ENCODE peak calls at places on chromosome 6, in five cellular contexts. X is IMR-90, T is A549, M is K562, C is GM12878. R is an unnamed sample.

GRCh38 chr6:80179691-80180090 is 73.2 kb downstream of the BCKDHB start:
- DNase-seq in X (peak), T (peak), M (no peak), C (no peak), R (no peak)

GRCh38 chr6:42136508-42137191 is 5.8 kb downstream of the C6orf132 start:
- DNase-seq in X (peak), T (peak), M (peak), C (peak), R (peak)

GRCh38 chr6:130958468-130958867 is 104.6 kb downstream of the EPB41L2 start:
- DNase-seq in X (peak), T (no peak), M (no peak), C (no peak), R (no peak)

GRCh38 chr6:3825851-3826581 is 23.2 kb upstream of the FAM50B start:
- DNase-seq in X (peak), T (peak), M (no peak), C (no peak), R (peak)

GRCh38 chr6:12590901-12591300 is 125.7 kb upstream of the PHACTR1 start:
- DNase-seq in X (no peak), T (no peak), M (no peak), C (no peak), R (no peak)

GRCh38 chr6:160960067-160960466 is 31.5 kb upstream of the MAP3K4 start:
- DNase-seq in X (no peak), T (no peak), M (no peak), C (no peak), R (no peak)

GRCh38 chr6:3620389-3620788 is 131.1 kb downstream of the PXDC1 start:
- DNase-seq in X (no peak), T (no peak), M (no peak), C (no peak), R (no peak)

GRCh38 chr6:328184-328670 is 35.9 kb downstream of the DUSP22 start:
- DNase-seq in X (peak), T (no peak), M (no peak), C (peak), R (no peak)

GRCh38 chr6:53152576-53152975 is 3.9 kb upstream of the GCM1 start:
- DNase-seq in X (no peak), T (no peak), M (no peak), C (no peak), R (no peak)

GRCh38 chr6:82410151-82410621 is 46.6 kb downstream of the TPBG start:
- DNase-seq in X (peak), T (no peak), M (no peak), C (no peak), R (no peak)

GRCh38 chr6:131909408-131910218 is 41.6 kb downstream of the CCN2 start:
- DNase-seq in X (peak), T (peak), M (peak), C (no peak), R (peak)

GRCh38 chr6:167856999-167857660 is 30.4 kb downstream of the AFDN start:
- DNase-seq in X (peak), T (no peak), M (peak), C (peak), R (no peak)

GRCh38 chr6:13872681-13873080 is 52.1 kb upstream of the RNF182 start:
- DNase-seq in X (no peak), T (no peak), M (no peak), C (no peak), R (no peak)

GRCh38 chr6:168678588-168678987 is 237.6 kb downstream of the SMOC2 start:
- DNase-seq in X (no peak), T (no peak), M (no peak), C (no peak), R (no peak)

GRCh38 chr6:7042056-7042653 is 65.6 kb upstream of the RREB1 start:
- DNase-seq in X (no peak), T (no peak), M (peak), C (no peak), R (no peak)

GRCh38 chr6:52650946-52651345 is 20.0 kb upstream of the TMEM14A start:
- DNase-seq in X (peak), T (no peak), M (no peak), C (no peak), R (no peak)

GRCh38 chr6:106540907-106541306 is 88.4 kb downstream of the RTN4IP1 start:
- DNase-seq in X (no peak), T (no peak), M (no peak), C (no peak), R (no peak)

GRCh38 chr6:125918230-125918629 is 38.3 kb upstream of the HINT3 start:
- DNase-seq in X (no peak), T (no peak), M (no peak), C (no peak), R (no peak)

GRCh38 chr6:161434331-161434730 is 160.5 kb upstream of the AGPAT4 start:
- DNase-seq in X (no peak), T (no peak), M (no peak), C (no peak), R (no peak)

GRCh38 chr6:106160189-106160588 is 74.1 kb downstream of the PRDM1 start:
- DNase-seq in X (no peak), T (no peak), M (no peak), C (no peak), R (no peak)

GRCh38 chr6:52399511-52400315 is 20.4 kb upstream of the EFHC1 start:
- DNase-seq in X (peak), T (peak), M (peak), C (no peak), R (peak)

GRCh38 chr6:35161776-35162607 is 20.9 kb upstream of the TCP11 start:
- DNase-seq in X (no peak), T (no peak), M (no peak), C (no peak), R (peak)

GRCh38 chr6:7155871-7156579 is 48.3 kb downstream of the RREB1 start:
- DNase-seq in X (no peak), T (no peak), M (no peak), C (peak), R (no peak)

GRCh38 chr6:135722679-135723078 is 128.8 kb upstream of the PDE7B start:
- DNase-seq in X (peak), T (peak), M (no peak), C (no peak), R (no peak)
- TF ChIP-seq RCOR1 in X (no peak), T (no peak), M (no peak), C (no peak), R (no peak)

GRCh38 chr6:165117121-165117520 is 192.3 kb downstream of the C6orf118 start:
- DNase-seq in X (no peak), T (no peak), M (no peak), C (no peak), R (no peak)

GRCh38 chr6:165119231-165120020 is 190.0 kb downstream of the C6orf118 start:
- DNase-seq in X (no peak), T (no peak), M (no peak), C (no peak), R (no peak)

GRCh38 chr6:165117806-165118205 is 191.6 kb downstream of the C6orf118 start:
- DNase-seq in X (no peak), T (no peak), M (no peak), C (no peak), R (no peak)

GRCh38 chr6:165118736-165119135 is 190.7 kb downstream of the C6orf118 start:
- DNase-seq in X (no peak), T (no peak), M (no peak), C (no peak), R (no peak)
- TF ChIP-seq RCOR1 in X (no peak), T (no peak), M (no peak), C (no peak), R (no peak)

GRCh38 chr6:65819152-65819551 is 112.1 kb upstream of the EYS start:
- DNase-seq in X (no peak), T (peak), M (no peak), C (no peak), R (no peak)
- TF ChIP-seq RCOR1 in X (no peak), T (no peak), M (no peak), C (no peak), R (no peak)

GRCh38 chr6:25137497-25137896 is 141.7 kb upstream of the CARMIL1 start:
- DNase-seq in X (no peak), T (no peak), M (no peak), C (no peak), R (no peak)
- TF ChIP-seq RCOR1 in X (no peak), T (no peak), M (no peak), C (no peak), R (no peak)

R was measured in SK-N-SH.